ENCODE peak calls at places on chromosomes 11 and 22, in eight cellular contexts. Y, Q, Z, B, N, M, A and E are unnamed samples.

GRCh38 chr11:13927496-13927895 is 35.0 kb upstream of the SPON1 start:
- DNase-seq in Y (no peak), Q (no peak), Z (no peak), B (no peak), N (no peak), M (no peak), A (no peak), E (no peak)

GRCh38 chr11:15123849-15124248 is 9.1 kb downstream of the INSC start:
- DNase-seq in Y (no peak), Q (no peak), Z (peak; percentile 88), B (no peak), N (no peak), M (peak; percentile 65), A (no peak), E (no peak)

GRCh38 chr11:69867076-69868002 is 48.1 kb upstream of the FGF3 start:
- DNase-seq in Y (no peak), Q (no peak), Z (peak; percentile 51), B (no peak), N (no peak), M (peak; percentile 63), A (no peak), E (no peak)

GRCh38 chr11:115500547-115501503 is 3.4 kb downstream of the CADM1 start:
- DNase-seq in Y (no peak), Q (no peak), Z (no peak), B (no peak), N (no peak), M (no peak), A (no peak), E (no peak)

GRCh38 chr22:36303874-36304273 is 50.9 kb downstream of the APOL1 start:
- DNase-seq in Y (no peak), Q (peak; percentile 75), Z (no peak), B (no peak), N (no peak), M (no peak), A (peak; percentile 37), E (no peak)

GRCh38 chr11:127789887-127790286 is 789.3 kb upstream of the KIRREL3 start:
- DNase-seq in Y (no peak), Q (no peak), Z (peak; percentile 0), B (no peak), N (no peak), M (no peak), A (peak; percentile 25), E (no peak)

GRCh38 chr11:40160418-40160817 is 1299.0 kb downstream of the LRRC4C start:
- DNase-seq in Y (no peak), Q (no peak), Z (no peak), B (no peak), N (no peak), M (no peak), A (no peak), E (no peak)

GRCh38 chr11:12832828-12833227 is 158.6 kb downstream of the TEAD1 start:
- DNase-seq in Y (no peak), Q (no peak), Z (no peak), B (no peak), N (no peak), M (no peak), A (no peak), E (no peak)

GRCh38 chr11:48172818-48173609 is 43.6 kb upstream of the OR4B1 start:
- DNase-seq in Y (peak; percentile 60), Q (peak; percentile 60), Z (peak; percentile 58), B (no peak), N (peak; percentile 83), M (peak; percentile 71), A (peak; percentile 80), E (peak; percentile 35)

GRCh38 chr11:92322225-92322624 is 97.6 kb downstream of the FAT3 start:
- DNase-seq in Y (no peak), Q (no peak), Z (peak; percentile 74), B (no peak), N (no peak), M (peak; percentile 47), A (no peak), E (no peak)

GRCh38 chr22:49007013-49007653 is 820.5 kb downstream of the BRD1 start:
- DNase-seq in Y (no peak), Q (no peak), Z (no peak), B (no peak), N (no peak), M (no peak), A (peak; percentile 3), E (no peak)

GRCh38 chr11:6204708-6205107 is 649 bp upstream of the C11orf42 start:
- DNase-seq in Y (no peak), Q (no peak), Z (no peak), B (no peak), N (no peak), M (peak; percentile 17), A (no peak), E (no peak)

GRCh38 chr22:43862074-43862881 is at the start of gene SULT4A1:
- DNase-seq in Y (no peak), Q (peak; percentile 34), Z (no peak), B (peak; percentile 62), N (peak; percentile 59), M (peak; percentile 68), A (peak; percentile 76), E (no peak)

GRCh38 chr22:39487826-39488520 is 14.1 kb upstream of the MIEF1 start:
- DNase-seq in Y (no peak), Q (peak; percentile 64), Z (no peak), B (peak; percentile 58), N (no peak), M (no peak), A (no peak), E (no peak)

GRCh38 chr11:46120361-46120710 is 918 bp downstream of the PHF21A start:
- DNase-seq in Y (peak; percentile 42), Q (peak; percentile 67), Z (no peak), B (peak; percentile 65), N (peak; percentile 67), M (no peak), A (no peak), E (peak; percentile 45)

GRCh38 chr11:71568707-71569349 is 3.5 kb downstream of the KRTAP5-10 start:
- DNase-seq in Y (no peak), Q (no peak), Z (peak; percentile 10), B (peak; percentile 73), N (no peak), M (peak; percentile 29), A (no peak), E (no peak)

GRCh38 chr22:41352058-41352457 is 29.7 kb upstream of the TEF start:
- DNase-seq in Y (no peak), Q (no peak), Z (peak; percentile 55), B (peak; percentile 65), N (no peak), M (peak; percentile 58), A (no peak), E (no peak)

GRCh38 chr11:64089915-64090810 is 54.4 kb downstream of the FLRT1 start:
- DNase-seq in Y (no peak), Q (no peak), Z (no peak), B (no peak), N (no peak), M (no peak), A (no peak), E (no peak)

GRCh38 chr22:24445481-24446290 is 18.3 kb downstream of the ADORA2A start:
- DNase-seq in Y (no peak), Q (no peak), Z (no peak), B (no peak), N (no peak), M (no peak), A (no peak), E (no peak)

GRCh38 chr22:33873186-33873585 is 47.1 kb downstream of the LARGE1 start:
- DNase-seq in Y (peak; percentile 48), Q (no peak), Z (no peak), B (peak; percentile 78), N (no peak), M (no peak), A (no peak), E (peak; percentile 39)

GRCh38 chr11:66566221-66566620 is 2.2 kb downstream of the CTSF start:
- DNase-seq in Y (no peak), Q (no peak), Z (no peak), B (no peak), N (no peak), M (no peak), A (no peak), E (no peak)

GRCh38 chr11:108768964-108769363 is 104.1 kb downstream of the DDX10 start:
- DNase-seq in Y (no peak), Q (no peak), Z (no peak), B (no peak), N (no peak), M (no peak), A (no peak), E (no peak)

GRCh38 chr11:68040121-68040956 is 1.5 kb downstream of the TCIRG1 start:
- DNase-seq in Y (peak; percentile 66), Q (peak; percentile 83), Z (peak; percentile 45), B (peak; percentile 88), N (peak; percentile 80), M (peak; percentile 69), A (peak; percentile 77), E (peak; percentile 75)

GRCh38 chr11:95829580-95830259 is 39.4 kb downstream of the CEP57 start:
- DNase-seq in Y (no peak), Q (no peak), Z (peak; percentile 31), B (no peak), N (no peak), M (peak; percentile 39), A (no peak), E (no peak)

GRCh38 chr11:72239849-72240460 is 4.0 kb downstream of the PHOX2A start:
- DNase-seq in Y (peak; percentile 70), Q (peak; percentile 75), Z (no peak), B (peak; percentile 85), N (peak; percentile 78), M (peak; percentile 26), A (peak; percentile 68), E (no peak)

GRCh38 chr11:132099692-132100091 is 729.3 kb downstream of the NTM start:
- DNase-seq in Y (peak; percentile 21), Q (no peak), Z (no peak), B (no peak), N (no peak), M (no peak), A (no peak), E (no peak)
- TF ChIP-seq CTCF in Y (peak; percentile 22), Q (no peak), Z (peak; percentile 69), B (no peak), N (no peak), M (no peak), A (no peak), E (no peak)

GRCh38 chr11:118783724-118784495 is 7.1 kb downstream of the DDX6 start:
- DNase-seq in Y (peak; percentile 57), Q (no peak), Z (no peak), B (no peak), N (no peak), M (no peak), A (no peak), E (no peak)

GRCh38 chr11:118774032-118774431 is 16.9 kb downstream of the DDX6 start:
- DNase-seq in Y (no peak), Q (no peak), Z (no peak), B (no peak), N (no peak), M (no peak), A (no peak), E (no peak)

GRCh38 chr11:118778898-118779297 is 12.1 kb downstream of the DDX6 start:
- DNase-seq in Y (no peak), Q (no peak), Z (no peak), B (no peak), N (no peak), M (no peak), A (no peak), E (no peak)
- H3K36me3 ChIP-seq in Y (peaks cover 100% of the 10 kb centered on the region), Q (no peaks in the 10 kb centered on the region), Z (peaks cover 60% of the 10 kb centered on the region), B (peaks cover 31% of the 10 kb centered on the region), N (peaks cover 46% of the 10 kb centered on the region), M (peaks cover 24% of the 10 kb centered on the region), A (peaks cover 4% of the 10 kb centered on the region), E (no peaks in the 10 kb centered on the region)

GRCh38 chr11:77233011-77233410 is 68.5 kb downstream of the GDPD4 start:
- DNase-seq in Y (no peak), Q (no peak), Z (no peak), B (no peak), N (no peak), M (no peak), A (no peak), E (no peak)
- TF ChIP-seq CTCF in Y (no peak), Q (no peak), Z (no peak), B (no peak), N (no peak), M (no peak), A (no peak), E (no peak)

GRCh38 chr11:85685820-85686459 is at the start of gene CCDC89:
- DNase-seq in Y (peak; percentile 78), Q (peak; percentile 66), Z (peak; percentile 98), B (peak; percentile 92), N (no peak), M (peak; percentile 99), A (peak; percentile 45), E (peak; percentile 93)
- H3K36me3 ChIP-seq in Y (no peaks in the 10 kb centered on the region), Q (no peaks in the 10 kb centered on the region), Z (no peaks in the 10 kb centered on the region), B (no peaks in the 10 kb centered on the region), N (no peaks in the 10 kb centered on the region), M (no peaks in the 10 kb centered on the region), A (no peaks in the 10 kb centered on the region), E (no peaks in the 10 kb centered on the region)